ENCODE peak calls at places on chromosomes 11 and 22, in seven cellular contexts. Y is AG10803, N is cardiac fibroblast, W is uterus, L is RWPE1, O is GM23338, I is mesothelial cell of epicardium. M is an unnamed sample.
A peak's percentile ranks its signal among the peaks of the same experiment; 100 is the strongest.

GRCh38 chr22:38423512-38424503 is 31.2 kb downstream of the KCNJ4 start:
- DNase-seq in Y (no peak), N (no peak), W (no peak), L (no peak), O (no peak), I (no peak), M (no peak)

GRCh38 chr11:75734491-75735180 is 17.0 kb downstream of the MOGAT2 start:
- DNase-seq in Y (no peak), N (no peak), W (no peak), L (no peak), O (no peak), I (no peak), M (no peak)

GRCh38 chr11:95764267-95764898 is 25.2 kb downstream of the FAM76B start:
- DNase-seq in Y (peak; percentile 72), N (peak; percentile 79), W (no peak), L (peak; percentile 46), O (peak; percentile 77), I (no peak), M (no peak)

GRCh38 chr11:45144126-45145082 is 2.0 kb upstream of the PRDM11 start:
- DNase-seq in Y (no peak), N (no peak), W (no peak), L (no peak), O (no peak), I (no peak), M (no peak)

GRCh38 chr11:36463781-36464180 is 46.3 kb downstream of the TRAF6 start:
- DNase-seq in Y (peak; percentile 51), N (peak; percentile 9), W (no peak), L (no peak), O (peak; percentile 16), I (no peak), M (no peak)

GRCh38 chr22:27799334-27800249 is 2.0 kb downstream of the MN1 start:
- DNase-seq in Y (no peak), N (peak; percentile 44), W (no peak), L (peak; percentile 13), O (no peak), I (no peak), M (no peak)

GRCh38 chr22:22520667-22521602 is 865 bp upstream of the ZNF280A start:
- DNase-seq in Y (no peak), N (no peak), W (no peak), L (no peak), O (peak; percentile 5), I (no peak), M (no peak)

GRCh38 chr11:76891285-76891684 is 30.6 kb downstream of the ACER3 start:
- DNase-seq in Y (no peak), N (no peak), W (no peak), L (no peak), O (no peak), I (no peak), M (no peak)

GRCh38 chr11:12106501-12106900 is 3.9 kb upstream of the MICAL2 start:
- DNase-seq in Y (no peak), N (no peak), W (no peak), L (no peak), O (no peak), I (no peak), M (no peak)

GRCh38 chr22:49208768-49209252 is 618.9 kb downstream of the BRD1 start:
- DNase-seq in Y (no peak), N (no peak), W (peak; percentile 2), L (no peak), O (no peak), I (peak; percentile 19), M (no peak)

GRCh38 chr11:2041963-2042362 is 44.3 kb upstream of the H19 start:
- DNase-seq in Y (no peak), N (no peak), W (no peak), L (no peak), O (no peak), I (no peak), M (no peak)

GRCh38 chr22:39658367-39658766 is 87.8 kb downstream of the CACNA1I start:
- DNase-seq in Y (no peak), N (no peak), W (no peak), L (no peak), O (no peak), I (no peak), M (no peak)

GRCh38 chr22:25021976-25022711 is 69.6 kb downstream of the KIAA1671 start:
- DNase-seq in Y (no peak), N (no peak), W (no peak), L (no peak), O (no peak), I (no peak), M (no peak)

GRCh38 chr22:36816635-36817428 is at the start of gene PVALB:
- DNase-seq in Y (no peak), N (peak; percentile 46), W (peak; percentile 26), L (peak; percentile 27), O (peak; percentile 62), I (peak; percentile 47), M (no peak)

DNA sequence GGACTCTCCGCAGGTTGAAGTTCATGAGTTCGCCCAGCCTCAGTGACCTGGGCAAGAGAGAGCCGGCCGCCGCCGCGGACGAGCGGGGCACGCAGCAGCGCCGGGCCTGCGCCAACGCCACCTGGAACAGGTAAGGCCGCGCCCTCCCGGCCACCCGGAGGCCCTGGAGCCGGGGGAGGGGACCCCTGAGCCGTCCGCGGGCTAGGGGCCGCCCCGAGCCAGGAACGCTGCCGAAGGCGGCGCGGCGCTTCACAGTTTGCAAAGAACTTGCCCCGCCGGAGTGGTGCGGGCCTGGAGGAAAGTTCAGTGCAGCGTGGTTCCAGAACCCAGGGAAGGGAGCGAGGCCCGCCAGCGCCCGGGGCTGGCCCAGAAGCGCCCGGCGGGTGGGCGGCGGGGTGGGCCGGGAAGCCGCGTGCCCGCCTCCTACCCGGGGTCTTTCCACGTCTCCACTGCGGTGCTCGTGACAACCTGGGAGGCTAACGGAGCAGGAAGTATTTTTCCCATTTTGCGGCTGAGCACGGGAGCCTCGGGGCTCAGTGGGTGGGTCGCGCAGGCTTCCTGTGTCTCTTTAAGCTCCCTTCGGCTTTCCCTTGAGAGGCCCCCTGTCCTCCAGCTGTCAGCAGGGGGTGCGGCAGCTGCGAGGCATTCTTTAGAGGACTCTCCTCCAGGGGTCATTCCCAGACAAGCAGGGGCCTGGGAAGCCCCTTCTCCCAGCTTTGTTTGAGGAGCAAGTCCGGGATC is 645 bp downstream of the PRR5 start:
- DNase-seq in Y (peak; percentile 25), N (peak; percentile 48), W (peak; percentile 25), L (no peak), O (peak; percentile 78), I (no peak), M (no peak)
- TF ChIP-seq CTCF in Y (no peak), N (no peak), W (no peak), L (no peak), O (no peak), I (no peak), M (no peak)

GRCh38 chr22:26734339-26735018 is 77.1 kb downstream of the MIAT start:
- DNase-seq in Y (no peak), N (no peak), W (no peak), L (no peak), O (no peak), I (no peak), M (no peak)
- TF ChIP-seq CTCF in Y (no peak), N (no peak), W (no peak), L (no peak), O (no peak), I (no peak), M (no peak)

DNA sequence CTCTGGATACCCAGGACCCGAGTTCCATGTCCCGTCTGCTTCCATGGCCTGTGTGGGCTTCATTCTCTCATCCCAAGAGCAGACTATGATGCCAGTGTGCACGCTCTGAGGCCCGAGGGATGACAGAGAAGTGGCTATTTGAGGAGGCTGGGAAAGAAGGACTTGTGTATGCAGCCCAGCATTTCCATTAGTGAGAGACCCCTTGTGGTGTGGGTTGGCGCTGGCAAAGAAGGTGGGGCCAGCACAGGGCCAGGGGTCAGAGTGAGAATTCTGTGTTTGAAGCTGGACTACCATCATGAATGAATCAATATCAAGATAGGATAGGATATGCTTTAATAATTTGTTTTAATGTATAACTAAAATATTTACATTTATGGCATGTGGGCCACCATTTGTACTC is 200.8 kb downstream of the HIPK3 start:
- DNase-seq in Y (no peak), N (no peak), W (no peak), L (no peak), O (no peak), I (no peak), M (no peak)
- TF ChIP-seq CTCF in Y (no peak), N (no peak), W (no peak), L (no peak), O (peak; percentile 8), I (no peak), M (no peak)

DNA sequence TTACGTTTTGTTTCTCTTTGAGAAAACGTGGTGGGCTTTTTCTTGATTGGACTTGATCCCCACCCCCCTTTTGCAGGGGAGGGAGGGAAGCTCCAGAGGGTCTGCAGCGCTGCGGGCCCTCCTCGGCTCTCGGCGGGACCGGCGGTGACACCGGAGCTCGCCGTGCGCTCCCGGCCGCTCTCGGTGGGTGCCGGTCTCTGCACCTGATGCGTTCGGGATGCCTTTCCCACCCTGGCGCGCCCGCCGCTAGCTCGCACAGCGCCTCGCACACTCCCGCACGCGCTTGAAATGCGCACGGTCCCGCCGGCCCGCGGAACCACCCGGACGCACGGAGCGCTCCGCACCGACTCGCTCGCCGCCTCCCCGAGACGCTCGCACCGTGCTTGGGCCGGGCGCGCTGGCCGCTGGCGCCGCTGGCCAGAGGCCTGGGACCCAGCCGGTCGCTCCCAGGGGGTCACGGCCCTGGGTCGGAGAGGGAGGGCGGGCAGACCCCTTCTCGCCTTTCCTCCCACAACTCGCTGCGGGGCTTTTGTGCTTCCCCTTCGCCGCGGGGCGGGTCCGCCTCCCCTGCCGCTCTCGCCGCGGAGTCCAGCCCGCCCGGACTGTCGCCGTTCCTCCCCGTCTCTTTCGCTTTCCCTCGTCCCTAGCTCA is 1.0 kb downstream of the ZBTB16 start:
- DNase-seq in Y (no peak), N (no peak), W (no peak), L (peak; percentile 31), O (peak; percentile 51), I (no peak), M (no peak)
- TF ChIP-seq CTCF in Y (no peak), N (no peak), W (peak; percentile 10), L (no peak), O (no peak), I (no peak), M (no peak)

DNA sequence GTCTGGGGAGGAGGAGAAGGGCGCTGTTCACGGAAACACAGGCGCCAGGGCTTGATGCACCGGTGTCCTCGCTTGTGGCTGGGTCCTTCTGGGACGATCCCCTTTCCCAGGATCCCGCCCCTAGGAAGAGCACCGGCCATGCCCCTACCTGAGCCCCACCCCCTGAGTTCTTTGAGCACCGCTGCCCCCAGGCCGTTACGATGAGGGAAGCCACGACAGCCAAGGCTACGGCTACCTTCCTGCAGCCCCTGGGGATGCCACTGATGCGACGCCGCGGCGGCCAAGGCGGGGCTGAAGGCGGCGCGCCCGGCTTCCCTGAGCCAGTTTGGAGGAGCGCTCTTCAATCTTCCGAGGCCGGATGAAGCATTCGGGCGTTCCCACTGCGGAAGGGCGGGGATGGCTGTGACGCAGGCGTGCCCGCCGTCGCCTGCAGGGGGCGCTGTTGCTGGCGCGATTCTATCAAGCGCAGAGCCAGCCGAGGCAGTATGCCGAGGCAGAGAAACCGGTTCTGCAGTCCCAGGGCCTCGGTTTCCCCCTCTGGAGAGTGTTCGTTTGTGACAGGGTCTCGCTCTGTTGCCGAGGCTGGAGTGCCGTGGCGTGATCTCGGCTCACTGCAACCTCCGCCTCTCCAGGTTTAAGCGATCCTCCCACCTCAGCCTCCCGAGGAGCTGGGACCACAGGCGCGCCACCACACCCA is 9.7 kb upstream of the NEFH start:
- DNase-seq in Y (peak; percentile 22), N (peak; percentile 55), W (peak; percentile 29), L (peak; percentile 66), O (peak; percentile 94), I (peak; percentile 71), M (peak; percentile 28)
- TF ChIP-seq CTCF in Y (peak; percentile 62), N (peak; percentile 91), W (peak; percentile 36), L (peak; percentile 90), O (peak; percentile 93), I (peak; percentile 99), M (no peak)

M was measured in omental fat pad.